ENCODE peak calls at places on chromosomes 2 and 18, in six cellular contexts. One of them, this sample, is unnamed.
A peak's percentile ranks its signal among the peaks of the same experiment; 100 is the strongest.

GRCh38 chr2:145197944-145198343 is 678.0 kb upstream of the ZEB2 start:
- DNase-seq in effector memory CD4-positive, alpha-beta T cell: no peak
- DNase-seq in iPS DF 6.9: no peak
- DNase-seq in AG04449: no peak
- DNase-seq in Jurkat, Clone E6-1: no peak
- DNase-seq in A549: no peak
- DNase-seq in this sample: no peak

GRCh38 chr18:49531678-49532153 is 30.1 kb upstream of the LIPG start:
- DNase-seq in AG04449: no peak
- DNase-seq in iPS DF 6.9: no peak
- DNase-seq in A549: no peak
- DNase-seq in Jurkat, Clone E6-1: no peak
- DNase-seq in effector memory CD4-positive, alpha-beta T cell: no peak
- DNase-seq in this sample: no peak

GRCh38 chr18:76455015-76455676 is 39.9 kb downstream of the ZNF516 start:
- DNase-seq in effector memory CD4-positive, alpha-beta T cell: no peak
- DNase-seq in AG04449: no peak
- DNase-seq in Jurkat, Clone E6-1: no peak
- DNase-seq in A549: no peak
- DNase-seq in iPS DF 6.9: no peak
- DNase-seq in this sample: no peak

GRCh38 chr2:206154197-206154596 is 5.0 kb downstream of the NDUFS1 start:
- DNase-seq in effector memory CD4-positive, alpha-beta T cell: no peak
- DNase-seq in Jurkat, Clone E6-1: no peak
- DNase-seq in AG04449: no peak
- DNase-seq in A549: peak; percentile 43
- DNase-seq in iPS DF 6.9: no peak
- DNase-seq in this sample: no peak

GRCh38 chr2:168738057-168738456 is 64.4 kb upstream of the NOSTRIN start:
- DNase-seq in Jurkat, Clone E6-1: no peak
- DNase-seq in effector memory CD4-positive, alpha-beta T cell: no peak
- DNase-seq in AG04449: no peak
- DNase-seq in A549: no peak
- DNase-seq in iPS DF 6.9: no peak
- DNase-seq in this sample: no peak

GRCh38 chr2:105660489-105660888 is 84.2 kb upstream of the NCK2 start:
- DNase-seq in A549: no peak
- DNase-seq in AG04449: no peak
- DNase-seq in Jurkat, Clone E6-1: no peak
- DNase-seq in effector memory CD4-positive, alpha-beta T cell: no peak
- DNase-seq in iPS DF 6.9: no peak
- DNase-seq in this sample: no peak

GRCh38 chr2:226837787-226838603 is 2.1 kb downstream of the RHBDD1 start:
- DNase-seq in iPS DF 6.9: no peak
- DNase-seq in Jurkat, Clone E6-1: peak; percentile 41
- DNase-seq in effector memory CD4-positive, alpha-beta T cell: no peak
- DNase-seq in A549: no peak
- DNase-seq in AG04449: no peak
- DNase-seq in this sample: no peak

GRCh38 chr18:58235001-58235436 is 191.0 kb downstream of the NEDD4L start:
- DNase-seq in effector memory CD4-positive, alpha-beta T cell: no peak
- DNase-seq in A549: no peak
- DNase-seq in Jurkat, Clone E6-1: no peak
- DNase-seq in iPS DF 6.9: no peak
- DNase-seq in AG04449: no peak
- DNase-seq in this sample: no peak

GRCh38 chr2:238787507-238787906 is 60.4 kb upstream of the TWIST2 start:
- DNase-seq in AG04449: no peak
- DNase-seq in effector memory CD4-positive, alpha-beta T cell: no peak
- DNase-seq in iPS DF 6.9: no peak
- DNase-seq in Jurkat, Clone E6-1: no peak
- DNase-seq in A549: no peak
- DNase-seq in this sample: no peak

GRCh38 chr2:62826141-62826540 is 120.6 kb downstream of the EHBP1 start:
- DNase-seq in A549: no peak
- DNase-seq in Jurkat, Clone E6-1: no peak
- DNase-seq in iPS DF 6.9: no peak
- DNase-seq in AG04449: no peak
- DNase-seq in effector memory CD4-positive, alpha-beta T cell: no peak
- DNase-seq in this sample: no peak

GRCh38 chr2:58501371-58501770 is 260.2 kb upstream of the FANCL start:
- DNase-seq in Jurkat, Clone E6-1: no peak
- DNase-seq in AG04449: no peak
- DNase-seq in iPS DF 6.9: no peak
- DNase-seq in effector memory CD4-positive, alpha-beta T cell: no peak
- DNase-seq in A549: no peak
- DNase-seq in this sample: no peak

GRCh38 chr2:69720922-69721491 is 20.9 kb upstream of the ANXA4 start:
- DNase-seq in effector memory CD4-positive, alpha-beta T cell: no peak
- DNase-seq in Jurkat, Clone E6-1: no peak
- DNase-seq in iPS DF 6.9: no peak
- DNase-seq in AG04449: no peak
- DNase-seq in A549: no peak
- DNase-seq in this sample: no peak

GRCh38 chr2:69725706-69726360 is 16.1 kb upstream of the ANXA4 start:
- DNase-seq in effector memory CD4-positive, alpha-beta T cell: no peak
- DNase-seq in Jurkat, Clone E6-1: no peak
- DNase-seq in AG04449: no peak
- DNase-seq in iPS DF 6.9: no peak
- DNase-seq in A549: no peak
- DNase-seq in this sample: no peak

GRCh38 chr2:69720404-69720803 is 21.5 kb upstream of the ANXA4 start:
- DNase-seq in iPS DF 6.9: no peak
- DNase-seq in A549: no peak
- DNase-seq in AG04449: no peak
- DNase-seq in Jurkat, Clone E6-1: no peak
- DNase-seq in effector memory CD4-positive, alpha-beta T cell: no peak
- DNase-seq in this sample: no peak

GRCh38 chr2:69723791-69724190 is 18.1 kb upstream of the ANXA4 start:
- DNase-seq in effector memory CD4-positive, alpha-beta T cell: no peak
- DNase-seq in AG04449: no peak
- DNase-seq in iPS DF 6.9: no peak
- DNase-seq in Jurkat, Clone E6-1: no peak
- DNase-seq in A549: no peak
- DNase-seq in this sample: no peak

DNA sequence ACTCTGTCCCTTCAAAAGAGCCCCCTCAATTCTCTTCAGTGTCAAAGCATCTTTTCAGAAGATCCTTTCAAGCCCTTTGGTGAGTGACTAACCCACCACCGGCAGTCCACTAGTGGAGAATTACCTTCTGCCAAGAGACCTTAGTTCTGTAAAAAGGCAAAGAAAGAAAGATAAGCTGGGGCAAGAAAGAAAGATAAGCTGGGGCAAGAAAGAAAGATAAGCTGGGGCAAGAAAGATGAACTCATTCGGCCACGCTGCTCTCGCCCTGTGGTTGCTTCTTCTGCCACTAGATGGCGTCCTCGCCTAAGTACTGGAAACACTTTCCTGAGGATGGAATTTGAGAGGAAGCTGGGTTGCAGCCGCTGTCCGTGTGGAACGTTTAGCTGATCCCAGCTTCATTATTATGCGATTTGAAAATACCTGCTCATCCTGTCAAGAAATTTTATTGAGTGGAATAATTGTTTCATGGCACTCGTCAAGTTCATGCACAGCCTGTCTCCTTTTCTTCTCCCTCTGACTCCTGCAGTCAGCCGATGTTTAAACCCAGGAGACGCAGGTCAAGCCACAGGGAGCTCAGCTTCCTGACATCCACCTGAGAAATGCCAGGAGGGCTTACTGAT is 17.3 kb upstream of the ANXA4 start:
- DNase-seq in iPS DF 6.9: no peak
- DNase-seq in AG04449: no peak
- DNase-seq in A549: peak; percentile 86
- DNase-seq in Jurkat, Clone E6-1: peak; percentile 64
- DNase-seq in effector memory CD4-positive, alpha-beta T cell: peak; percentile 67
- DNase-seq in this sample: no peak
- H3K4me3 ChIP-seq in iPS DF 6.9: peak overlapping the region; percentile 9
- H3K4me3 ChIP-seq in AG04449: peak overlapping the region; percentile 47
- H3K4me3 ChIP-seq in A549: peak overlapping the region; percentile 31
- H3K4me3 ChIP-seq in Jurkat, Clone E6-1: no peak overlapping the region
- H3K4me3 ChIP-seq in effector memory CD4-positive, alpha-beta T cell: peak overlapping the region; percentile 13
- H3K4me3 ChIP-seq in this sample: peak overlapping the region; percentile 3

GRCh38 chr2:200588076-200588678 is 2.4 kb downstream of the AOX1 start:
- DNase-seq in iPS DF 6.9: no peak
- DNase-seq in effector memory CD4-positive, alpha-beta T cell: no peak
- DNase-seq in AG04449: no peak
- DNase-seq in A549: no peak
- DNase-seq in Jurkat, Clone E6-1: no peak
- DNase-seq in this sample: no peak
- H3K4me3 ChIP-seq in iPS DF 6.9: no peak overlapping the region
- H3K4me3 ChIP-seq in effector memory CD4-positive, alpha-beta T cell: no peak overlapping the region
- H3K4me3 ChIP-seq in AG04449: no peak overlapping the region
- H3K4me3 ChIP-seq in A549: no peak overlapping the region
- H3K4me3 ChIP-seq in Jurkat, Clone E6-1: no peak overlapping the region
- H3K4me3 ChIP-seq in this sample: no peak overlapping the region

GRCh38 chr2:130755234-130756040 is at the start of gene AMER3:
- DNase-seq in iPS DF 6.9: no peak
- DNase-seq in A549: no peak
- DNase-seq in Jurkat, Clone E6-1: no peak
- DNase-seq in effector memory CD4-positive, alpha-beta T cell: no peak
- DNase-seq in AG04449: no peak
- DNase-seq in this sample: no peak

GRCh38 chr2:130759906-130760753 is 4.8 kb downstream of the AMER3 start:
- DNase-seq in iPS DF 6.9: no peak
- DNase-seq in A549: no peak
- DNase-seq in AG04449: no peak
- DNase-seq in Jurkat, Clone E6-1: no peak
- DNase-seq in effector memory CD4-positive, alpha-beta T cell: no peak
- DNase-seq in this sample: no peak

GRCh38 chr2:130754811-130755210 is 529 bp upstream of the AMER3 start:
- DNase-seq in AG04449: no peak
- DNase-seq in effector memory CD4-positive, alpha-beta T cell: no peak
- DNase-seq in Jurkat, Clone E6-1: no peak
- DNase-seq in iPS DF 6.9: no peak
- DNase-seq in A549: no peak
- DNase-seq in this sample: no peak

GRCh38 chr2:130756721-130757195 is 1.4 kb downstream of the AMER3 start:
- DNase-seq in AG04449: no peak
- DNase-seq in Jurkat, Clone E6-1: no peak
- DNase-seq in A549: no peak
- DNase-seq in effector memory CD4-positive, alpha-beta T cell: no peak
- DNase-seq in iPS DF 6.9: no peak
- DNase-seq in this sample: no peak

DNA sequence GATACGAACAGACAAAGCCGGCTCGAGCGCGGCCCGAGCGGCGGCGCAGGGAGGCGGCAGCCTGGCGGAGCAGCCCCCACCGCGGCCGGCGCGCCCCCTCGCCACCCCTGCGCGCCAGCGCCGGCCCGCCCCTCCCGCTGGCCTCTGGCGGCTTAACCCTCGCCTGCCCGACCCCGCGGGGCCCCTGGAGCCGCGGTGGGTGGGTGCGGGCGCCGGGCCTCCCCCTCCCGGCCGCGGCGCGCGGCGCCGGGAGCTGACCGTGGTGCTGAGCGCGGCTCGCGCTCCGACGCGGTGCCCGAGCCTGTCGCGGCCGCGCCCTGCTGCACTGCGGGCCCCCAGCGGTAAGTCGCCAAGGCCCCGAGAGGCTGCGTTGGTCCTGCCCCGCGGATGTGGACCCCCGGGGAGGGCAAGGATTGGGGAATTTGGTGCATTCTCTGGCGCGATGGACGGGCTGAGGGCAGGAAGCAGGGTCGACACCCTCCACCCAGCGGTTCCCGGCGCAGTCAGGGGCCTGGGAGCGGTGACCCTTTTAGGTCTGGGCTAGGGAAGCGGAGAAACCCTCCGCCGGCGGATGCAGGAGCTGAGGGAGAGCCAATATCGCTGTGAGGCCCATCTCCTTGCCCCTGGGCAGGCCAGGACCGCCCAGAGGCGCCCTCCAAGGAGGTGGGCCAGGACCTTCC is 841 bp downstream of the AMER3 start:
- DNase-seq in A549: no peak
- DNase-seq in AG04449: no peak
- DNase-seq in effector memory CD4-positive, alpha-beta T cell: no peak
- DNase-seq in Jurkat, Clone E6-1: peak; percentile 5
- DNase-seq in iPS DF 6.9: no peak
- DNase-seq in this sample: no peak
- H3K4me3 ChIP-seq in A549: peak overlapping the region; percentile 41
- H3K4me3 ChIP-seq in AG04449: no peak overlapping the region
- H3K4me3 ChIP-seq in effector memory CD4-positive, alpha-beta T cell: no peak overlapping the region
- H3K4me3 ChIP-seq in Jurkat, Clone E6-1: no peak overlapping the region
- H3K4me3 ChIP-seq in iPS DF 6.9: peak overlapping the region; percentile 80
- H3K4me3 ChIP-seq in this sample: peak overlapping the region; percentile 29

GRCh38 chr2:199811360-199811759 is 39.6 kb downstream of the FTCDNL1 start:
- DNase-seq in iPS DF 6.9: no peak
- DNase-seq in Jurkat, Clone E6-1: no peak
- DNase-seq in AG04449: no peak
- DNase-seq in effector memory CD4-positive, alpha-beta T cell: no peak
- DNase-seq in A549: no peak
- DNase-seq in this sample: no peak
- H3K4me3 ChIP-seq in iPS DF 6.9: no peak overlapping the region
- H3K4me3 ChIP-seq in Jurkat, Clone E6-1: no peak overlapping the region
- H3K4me3 ChIP-seq in AG04449: no peak overlapping the region
- H3K4me3 ChIP-seq in effector memory CD4-positive, alpha-beta T cell: no peak overlapping the region
- H3K4me3 ChIP-seq in A549: no peak overlapping the region
- H3K4me3 ChIP-seq in this sample: no peak overlapping the region

GRCh38 chr2:60440080-60440753 is 113.2 kb downstream of the BCL11A start:
- DNase-seq in Jurkat, Clone E6-1: no peak
- DNase-seq in effector memory CD4-positive, alpha-beta T cell: no peak
- DNase-seq in AG04449: no peak
- DNase-seq in iPS DF 6.9: no peak
- DNase-seq in A549: no peak
- DNase-seq in this sample: no peak
- H3K4me3 ChIP-seq in Jurkat, Clone E6-1: no peak overlapping the region
- H3K4me3 ChIP-seq in effector memory CD4-positive, alpha-beta T cell: no peak overlapping the region
- H3K4me3 ChIP-seq in AG04449: no peak overlapping the region
- H3K4me3 ChIP-seq in iPS DF 6.9: no peak overlapping the region
- H3K4me3 ChIP-seq in A549: no peak overlapping the region
- H3K4me3 ChIP-seq in this sample: no peak overlapping the region

GRCh38 chr18:56835331-56835730 is 184.2 kb downstream of the WDR7 start:
- DNase-seq in A549: no peak
- DNase-seq in iPS DF 6.9: no peak
- DNase-seq in AG04449: no peak
- DNase-seq in Jurkat, Clone E6-1: no peak
- DNase-seq in effector memory CD4-positive, alpha-beta T cell: no peak
- DNase-seq in this sample: no peak
- H3K4me3 ChIP-seq in A549: no peak overlapping the region
- H3K4me3 ChIP-seq in iPS DF 6.9: no peak overlapping the region
- H3K4me3 ChIP-seq in AG04449: no peak overlapping the region
- H3K4me3 ChIP-seq in Jurkat, Clone E6-1: no peak overlapping the region
- H3K4me3 ChIP-seq in effector memory CD4-positive, alpha-beta T cell: no peak overlapping the region
- H3K4me3 ChIP-seq in this sample: no peak overlapping the region

GRCh38 chr18:39624934-39625333 is 2059.3 kb upstream of the CELF4 start:
- DNase-seq in AG04449: no peak
- DNase-seq in A549: no peak
- DNase-seq in iPS DF 6.9: no peak
- DNase-seq in effector memory CD4-positive, alpha-beta T cell: no peak
- DNase-seq in Jurkat, Clone E6-1: no peak
- DNase-seq in this sample: peak; percentile 32
- H3K4me3 ChIP-seq in AG04449: no peak overlapping the region
- H3K4me3 ChIP-seq in A549: no peak overlapping the region
- H3K4me3 ChIP-seq in iPS DF 6.9: no peak overlapping the region
- H3K4me3 ChIP-seq in effector memory CD4-positive, alpha-beta T cell: no peak overlapping the region
- H3K4me3 ChIP-seq in Jurkat, Clone E6-1: no peak overlapping the region
- H3K4me3 ChIP-seq in this sample: no peak overlapping the region

DNA sequence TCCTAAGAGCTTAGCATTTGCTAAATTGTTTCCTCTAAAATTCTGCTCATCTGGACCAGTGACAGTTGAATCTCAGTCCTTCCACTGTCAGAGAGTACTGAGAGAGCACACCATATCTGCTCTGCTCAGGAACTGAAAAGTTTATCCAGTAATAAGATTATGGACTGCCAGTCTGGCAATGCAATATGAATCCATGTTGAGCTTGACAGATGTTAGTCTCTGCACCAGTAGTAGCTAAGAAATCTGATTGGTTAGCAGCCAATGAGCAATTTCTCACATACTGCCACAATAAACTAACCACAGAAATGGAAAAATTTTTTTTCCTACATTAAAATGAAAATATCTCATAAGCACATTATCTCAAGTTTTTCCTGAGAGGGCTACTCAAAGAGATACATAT is 2.3 kb downstream of the PRKD3 start:
- DNase-seq in Jurkat, Clone E6-1: no peak
- DNase-seq in AG04449: no peak
- DNase-seq in iPS DF 6.9: no peak
- DNase-seq in effector memory CD4-positive, alpha-beta T cell: no peak
- DNase-seq in A549: no peak
- DNase-seq in this sample: no peak
- H3K4me3 ChIP-seq in Jurkat, Clone E6-1: no peak overlapping the region
- H3K4me3 ChIP-seq in AG04449: no peak overlapping the region
- H3K4me3 ChIP-seq in iPS DF 6.9: no peak overlapping the region
- H3K4me3 ChIP-seq in effector memory CD4-positive, alpha-beta T cell: no peak overlapping the region
- H3K4me3 ChIP-seq in A549: no peak overlapping the region
- H3K4me3 ChIP-seq in this sample: no peak overlapping the region

This sample was measured in kidney epithelial cell.